ENCODE peak calls at places on chromosomes 11 and 22, in four cellular contexts. One of them, this sample, is unnamed.

GRCh38 chr11:112279901-112280267 is 19.2 kb upstream of the PLET1 start:
- DNase-seq in HepG2: peak; percentile 30
- DNase-seq in H1: peak; percentile 89
- DNase-seq in GM12878: peak; percentile 17
- DNase-seq in this sample: no peak

GRCh38 chr11:112795896-112796686 is 165.1 kb upstream of the NCAM1 start:
- DNase-seq in H1: no peak
- DNase-seq in HepG2: no peak
- DNase-seq in GM12878: no peak
- DNase-seq in this sample: no peak

GRCh38 chr11:79249341-79249993 is 191.4 kb downstream of the TENM4 start:
- DNase-seq in H1: no peak
- DNase-seq in GM12878: no peak
- DNase-seq in HepG2: no peak
- DNase-seq in this sample: no peak

GRCh38 chr11:3107608-3108182 is 50.5 kb upstream of the CARS1 start:
- DNase-seq in H1: no peak
- DNase-seq in GM12878: no peak
- DNase-seq in HepG2: no peak
- DNase-seq in this sample: peak; percentile 30

GRCh38 chr11:2400761-2401435 is 348 bp downstream of the TSSC4 start:
- DNase-seq in HepG2: no peak
- DNase-seq in GM12878: no peak
- DNase-seq in H1: no peak
- DNase-seq in this sample: no peak

GRCh38 chr11:41010361-41011050 is 448.9 kb downstream of the LRRC4C start:
- DNase-seq in HepG2: no peak
- DNase-seq in GM12878: no peak
- DNase-seq in H1: no peak
- DNase-seq in this sample: no peak

GRCh38 chr11:75583710-75584658 is 21.9 kb downstream of the SERPINH1 start:
- DNase-seq in HepG2: no peak
- DNase-seq in GM12878: no peak
- DNase-seq in H1: peak; percentile 75
- DNase-seq in this sample: peak; percentile 63

GRCh38 chr22:30325724-30326703 is 727 bp downstream of the TBC1D10A start:
- DNase-seq in GM12878: no peak
- DNase-seq in H1: peak; percentile 49
- DNase-seq in HepG2: no peak
- DNase-seq in this sample: no peak

GRCh38 chr11:3123316-3123715 is 41.8 kb downstream of the OSBPL5 start:
- DNase-seq in HepG2: no peak
- DNase-seq in GM12878: no peak
- DNase-seq in H1: no peak
- DNase-seq in this sample: peak; percentile 78

GRCh38 chr22:42993651-42994275 is 21.2 kb downstream of the PACSIN2 start:
- DNase-seq in H1: no peak
- DNase-seq in HepG2: peak; percentile 99
- DNase-seq in GM12878: no peak
- DNase-seq in this sample: no peak

GRCh38 chr11:9139628-9140357 is 48.4 kb upstream of the SCUBE2 start:
- DNase-seq in H1: peak; percentile 34
- DNase-seq in GM12878: no peak
- DNase-seq in HepG2: no peak
- DNase-seq in this sample: no peak

GRCh38 chr11:126700773-126701554 is 299.6 kb downstream of the KIRREL3 start:
- DNase-seq in H1: no peak
- DNase-seq in GM12878: peak; percentile 42
- DNase-seq in HepG2: no peak
- DNase-seq in this sample: no peak

GRCh38 chr22:28986366-28986765 is 75.3 kb downstream of the C22orf31 start:
- DNase-seq in HepG2: peak; percentile 35
- DNase-seq in GM12878: no peak
- DNase-seq in H1: no peak
- DNase-seq in this sample: no peak

DNA sequence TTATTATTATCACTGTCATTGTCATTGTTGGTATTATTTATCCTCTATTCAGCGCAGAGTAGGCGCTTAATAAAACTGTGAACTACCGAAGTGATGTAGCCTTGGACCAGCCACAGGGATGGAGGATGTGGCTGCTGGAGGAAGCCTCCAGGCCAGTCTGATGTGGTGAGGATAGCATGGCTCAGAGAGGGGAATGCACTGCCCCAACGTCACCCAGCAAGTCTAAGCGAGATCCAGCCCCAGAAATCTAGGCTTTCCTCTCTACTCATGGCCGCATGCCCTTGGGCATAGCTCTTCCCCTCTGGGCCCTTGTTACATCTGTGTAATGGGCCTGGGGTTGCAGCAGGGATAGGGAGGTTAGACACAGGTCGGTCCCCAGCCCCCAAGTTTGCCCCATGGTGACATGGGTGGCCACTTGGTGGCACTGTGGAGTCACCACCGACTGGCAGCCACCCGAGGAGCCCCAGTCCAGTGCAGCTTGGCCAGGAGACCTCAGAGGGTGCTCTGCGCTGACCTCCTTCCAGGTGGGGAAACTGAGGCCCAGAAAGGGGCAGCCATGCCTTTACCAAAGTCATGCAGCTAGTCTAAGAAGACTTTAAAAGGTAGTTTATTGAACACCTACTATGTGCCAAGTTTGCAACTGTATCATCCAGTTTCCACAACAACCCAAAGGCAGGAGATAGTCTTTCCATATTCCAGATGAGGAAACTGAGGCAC is 395.7 kb downstream of the MN1 start:
- DNase-seq in HepG2: peak; percentile 16
- DNase-seq in H1: peak; percentile 89
- DNase-seq in GM12878: no peak
- DNase-seq in this sample: peak; percentile 63
- TF ChIP-seq POLR2A in HepG2: no peak
- TF ChIP-seq POLR2A in H1: no peak
- TF ChIP-seq POLR2A in GM12878: no peak
- TF ChIP-seq POLR2A in this sample: no peak

GRCh38 chr22:19910180-19910744 is 31.3 kb upstream of the COMT start:
- DNase-seq in H1: no peak
- DNase-seq in GM12878: no peak
- DNase-seq in HepG2: no peak
- DNase-seq in this sample: no peak

GRCh38 chr22:19911540-19912235 is 29.9 kb upstream of the COMT start:
- DNase-seq in H1: no peak
- DNase-seq in GM12878: no peak
- DNase-seq in HepG2: no peak
- DNase-seq in this sample: no peak

GRCh38 chr22:19914201-19914943 is 27.2 kb upstream of the COMT start:
- DNase-seq in GM12878: no peak
- DNase-seq in H1: no peak
- DNase-seq in HepG2: no peak
- DNase-seq in this sample: no peak

GRCh38 chr22:19913337-19913936 is 28.1 kb upstream of the COMT start:
- DNase-seq in H1: no peak
- DNase-seq in GM12878: no peak
- DNase-seq in HepG2: no peak
- DNase-seq in this sample: no peak

GRCh38 chr22:19912236-19912999 is 29.2 kb upstream of the COMT start:
- DNase-seq in H1: peak; percentile 55
- DNase-seq in HepG2: no peak
- DNase-seq in GM12878: no peak
- DNase-seq in this sample: no peak
- TF ChIP-seq POLR2AphosphoS5 in H1: no peak
- TF ChIP-seq POLR2AphosphoS5 in HepG2: no peak
- TF ChIP-seq POLR2AphosphoS5 in GM12878: no peak
- TF ChIP-seq POLR2AphosphoS5 in this sample: no peak

GRCh38 chr11:74465291-74465708 is 2.0 kb downstream of the KCNE3 start:
- DNase-seq in GM12878: no peak
- DNase-seq in H1: no peak
- DNase-seq in HepG2: peak; percentile 68
- DNase-seq in this sample: no peak

GRCh38 chr11:74464746-74465145 is 2.6 kb downstream of the KCNE3 start:
- DNase-seq in H1: no peak
- DNase-seq in HepG2: no peak
- DNase-seq in GM12878: no peak
- DNase-seq in this sample: no peak

GRCh38 chr11:74468058-74468457 is 709 bp upstream of the KCNE3 start:
- DNase-seq in GM12878: no peak
- DNase-seq in H1: no peak
- DNase-seq in HepG2: no peak
- DNase-seq in this sample: no peak

GRCh38 chr11:74468521-74469280 is 1.4 kb upstream of the KCNE3 start:
- DNase-seq in GM12878: no peak
- DNase-seq in HepG2: no peak
- DNase-seq in H1: no peak
- DNase-seq in this sample: no peak

DNA sequence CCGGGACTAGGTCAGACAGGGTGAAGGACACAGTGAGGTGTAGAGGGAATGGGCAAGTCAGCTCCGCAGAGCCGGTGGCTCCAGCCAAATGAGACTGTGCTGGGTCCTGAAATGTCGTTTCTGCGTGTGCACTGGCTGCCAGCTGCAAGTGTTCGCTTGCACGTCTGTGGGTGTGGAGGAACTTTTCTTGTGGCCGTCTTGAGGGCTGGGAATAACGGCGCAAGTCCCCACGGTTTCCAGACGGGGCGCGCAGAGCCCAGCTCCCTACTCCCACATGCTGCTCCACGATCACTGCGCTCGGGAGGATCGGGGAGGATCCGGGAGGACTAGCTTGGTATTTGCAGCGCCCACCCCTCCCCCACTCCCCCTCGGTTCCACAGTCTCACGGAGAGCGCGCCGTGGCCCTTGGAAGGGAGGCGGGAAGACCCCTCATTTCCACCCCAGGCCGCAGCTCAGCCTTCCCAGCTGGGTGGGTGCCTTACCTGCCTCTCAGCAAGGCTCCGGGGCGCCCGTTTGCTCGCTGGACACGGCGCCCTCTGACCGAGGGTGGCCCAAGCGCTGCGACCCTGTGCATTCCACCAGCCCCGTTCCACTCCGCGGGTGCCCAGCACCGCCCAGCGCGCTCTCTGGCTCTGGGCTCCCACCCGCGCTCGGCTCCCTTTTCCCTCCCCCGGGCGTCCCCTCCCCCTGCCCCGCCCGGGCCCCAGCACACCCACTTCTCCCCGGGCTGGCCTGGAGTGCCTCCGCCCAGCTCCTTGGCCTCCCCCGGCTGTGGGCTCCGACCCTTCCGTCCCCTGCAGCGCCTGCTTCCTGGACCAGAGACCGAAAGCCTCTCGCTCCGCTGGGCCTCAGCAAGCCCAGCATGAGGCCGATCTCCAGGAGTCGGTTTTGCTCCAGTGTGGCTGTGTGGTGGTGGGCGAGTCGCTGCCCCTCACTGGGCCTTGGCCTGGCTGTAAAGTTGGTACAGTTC is at the start of gene KCNE3:
- DNase-seq in GM12878: no peak
- DNase-seq in HepG2: no peak
- DNase-seq in H1: peak; percentile 58
- DNase-seq in this sample: no peak
- H3K4me3 ChIP-seq in GM12878: no peak within 1 kb of the TSS
- H3K4me3 ChIP-seq in HepG2: no peak within 1 kb of the TSS
- H3K4me3 ChIP-seq in H1: peak within 1 kb of the TSS; percentile 47
- H3K4me3 ChIP-seq in this sample: peak within 1 kb of the TSS; percentile 58

DNA sequence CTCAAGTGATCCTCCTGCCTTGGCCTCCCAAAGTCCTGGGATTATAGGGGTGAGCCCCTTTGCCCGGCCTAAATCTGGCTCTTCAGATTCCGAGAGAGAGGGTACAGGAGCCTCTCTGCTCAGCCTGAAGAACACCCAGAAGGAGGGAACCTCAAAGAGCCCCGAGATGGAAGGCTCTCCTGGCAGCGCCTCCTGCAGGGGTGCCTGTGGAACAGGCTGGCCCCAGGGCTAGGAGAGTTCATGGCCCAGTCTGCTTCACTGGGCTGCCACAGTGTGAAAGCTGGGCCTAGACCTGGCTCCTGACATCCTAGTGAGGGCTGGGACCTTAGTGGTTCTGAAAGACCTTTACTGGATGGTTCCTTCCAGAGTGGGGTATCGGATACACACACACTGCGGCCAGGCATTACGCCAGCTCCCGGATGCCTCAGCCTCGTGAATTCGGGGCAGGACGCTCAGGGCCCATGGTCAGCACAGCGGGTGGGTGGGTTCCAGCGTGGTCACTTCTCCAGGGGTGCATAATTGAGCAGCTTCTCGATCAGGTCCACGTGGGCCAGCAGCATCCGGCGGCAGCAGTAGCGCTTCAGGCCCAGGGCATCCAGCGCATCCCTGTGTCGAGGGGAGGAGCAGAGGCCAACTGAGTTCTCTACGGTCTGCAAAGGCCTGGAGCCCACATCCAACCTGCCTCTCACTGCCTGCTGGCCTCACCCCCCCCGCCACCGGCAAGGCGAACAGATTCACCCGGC is 2.3 kb downstream of the POLR2L start:
- DNase-seq in GM12878: no peak
- DNase-seq in H1: no peak
- DNase-seq in HepG2: no peak
- DNase-seq in this sample: no peak
- TF ChIP-seq POLR2A in GM12878: peak; percentile 47
- TF ChIP-seq POLR2A in H1: no peak
- TF ChIP-seq POLR2A in HepG2: no peak
- TF ChIP-seq POLR2A in this sample: no peak

GRCh38 chr11:83150450-83150849 is 6.5 kb upstream of the PCF11 start:
- DNase-seq in H1: no peak
- DNase-seq in HepG2: no peak
- DNase-seq in GM12878: no peak
- DNase-seq in this sample: no peak

GRCh38 chr11:83152245-83152644 is 4.7 kb upstream of the PCF11 start:
- DNase-seq in HepG2: no peak
- DNase-seq in H1: no peak
- DNase-seq in GM12878: no peak
- DNase-seq in this sample: no peak

GRCh38 chr11:83156150-83156995 is 558 bp upstream of the PCF11 start:
- DNase-seq in GM12878: peak; percentile 100
- DNase-seq in H1: peak; percentile 88
- DNase-seq in HepG2: peak; percentile 100
- DNase-seq in this sample: peak; percentile 100

GRCh38 chr11:83147895-83148294 is 9.0 kb upstream of the PCF11 start:
- DNase-seq in H1: no peak
- DNase-seq in GM12878: no peak
- DNase-seq in HepG2: no peak
- DNase-seq in this sample: no peak

DNA sequence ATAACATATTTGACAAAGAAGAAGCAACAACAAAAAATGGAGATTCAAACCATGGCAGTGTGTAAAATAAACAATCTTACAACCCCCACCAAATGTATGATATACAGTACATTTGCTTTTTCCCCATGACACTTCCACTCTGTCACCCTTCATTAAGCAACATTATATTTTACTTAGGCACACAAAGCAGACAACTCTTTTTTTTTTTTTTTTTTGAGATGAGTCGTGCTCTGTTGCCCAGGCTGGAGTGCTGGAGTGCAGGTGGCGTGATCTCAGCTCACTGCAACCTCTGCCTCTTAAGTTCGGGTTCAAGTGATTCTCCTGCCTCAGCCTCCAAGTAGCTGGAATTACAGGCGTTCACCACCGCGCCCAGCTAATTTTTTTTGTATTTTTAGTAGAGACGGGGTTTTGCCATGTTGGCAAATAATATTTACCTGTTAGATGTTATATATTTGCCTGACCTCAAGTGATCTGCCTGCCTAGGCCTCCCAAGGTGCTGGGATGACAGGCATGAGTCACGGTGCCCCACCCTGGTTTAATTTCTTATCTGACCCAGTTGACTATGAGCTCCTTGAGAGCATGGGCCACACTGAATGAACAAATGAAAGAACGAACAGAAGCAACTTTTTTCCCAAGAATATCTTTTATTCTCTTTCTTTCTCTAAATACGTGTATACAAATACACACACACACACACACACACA is 5.5 kb upstream of the PCF11 start:
- DNase-seq in H1: no peak
- DNase-seq in GM12878: no peak
- DNase-seq in HepG2: no peak
- DNase-seq in this sample: no peak
- TF ChIP-seq POLR2AphosphoS5 in H1: no peak
- TF ChIP-seq POLR2AphosphoS5 in GM12878: no peak
- TF ChIP-seq POLR2AphosphoS5 in HepG2: no peak
- TF ChIP-seq POLR2AphosphoS5 in this sample: no peak

This sample was measured in breast epithelium.